ENCODE peak calls at places on chromosome 12, in nine cellular contexts. W is sigmoid colon, K is A549, F is brain microvascular endothelial cell, Y is lung, G is astrocyte, Q is transverse colon, I is endothelial cell of umbilical vein, M is heart right ventricle. V is an unnamed sample.

GRCh38 chr12:110349521-110350151 is 53.9 kb downstream of the ANAPC7 start:
- DNase-seq in G (no peak), M (no peak), I (no peak), W (no peak), K (no peak), F (no peak), Y (no peak), Q (no peak), V (no peak)

GRCh38 chr12:103673891-103674375 is 86.9 kb downstream of the STAB2 start:
- DNase-seq in K (no peak), G (no peak), Q (peak), M (no peak), F (no peak), Y (no peak), I (no peak), W (no peak), V (no peak)

GRCh38 chr12:113980537-113981337 is 14.6 kb upstream of the RBM19 start:
- DNase-seq in G (peak), W (no peak), M (no peak), F (peak), Q (peak), I (peak), K (peak), Y (no peak), V (peak)

GRCh38 chr12:14884458-14884878 is 1.2 kb downstream of the MGP start:
- DNase-seq in W (peak), M (peak), Q (peak), G (peak), I (peak), K (no peak), F (peak), Y (peak), V (peak)

GRCh38 chr12:108063192-108063591 is 65.9 kb upstream of the WSCD2 start:
- DNase-seq in G (no peak), K (no peak), M (no peak), Y (no peak), Q (no peak), W (no peak), F (no peak), I (peak), V (no peak)

GRCh38 chr12:40055227-40055579 is 50.7 kb downstream of the SLC2A13 start:
- DNase-seq in F (peak), Y (no peak), I (no peak), M (no peak), G (no peak), K (no peak), Q (no peak), W (no peak), V (no peak)

GRCh38 chr12:56190695-56191155 is 1.4 kb upstream of the SMARCC2 start:
- DNase-seq in I (no peak), W (no peak), Y (no peak), G (no peak), Q (no peak), M (no peak), K (peak), F (no peak), V (no peak)

GRCh38 chr12:12398026-12398859 is 41.4 kb downstream of the BORCS5 start:
- DNase-seq in K (peak), F (peak), Y (peak), W (peak), M (peak), Q (peak), G (peak), I (peak), V (peak)

GRCh38 chr12:93302331-93303229 is 75.1 kb upstream of the NUDT4 start:
- DNase-seq in Y (no peak), Q (no peak), F (peak), K (no peak), M (peak), G (peak), I (peak), W (no peak), V (no peak)

GRCh38 chr12:96140110-96140509 is 54.1 kb upstream of the ELK3 start:
- DNase-seq in W (no peak), G (peak), I (no peak), M (no peak), F (peak), K (no peak), Q (no peak), Y (no peak), V (peak)

GRCh38 chr12:19196959-19197630 is 67.6 kb downstream of the PLEKHA5 start:
- DNase-seq in Y (no peak), G (no peak), I (no peak), K (no peak), W (no peak), M (no peak), Q (no peak), F (no peak), V (no peak)

GRCh38 chr12:12474471-12474928 is 88.2 kb downstream of the DUSP16 start:
- DNase-seq in Q (no peak), Y (no peak), I (no peak), G (no peak), K (no peak), M (no peak), W (no peak), F (no peak), V (no peak)

GRCh38 chr12:17949558-17950141 is 140.3 kb downstream of the RERGL start:
- DNase-seq in W (no peak), Q (no peak), M (no peak), F (no peak), K (no peak), I (no peak), Y (no peak), G (no peak), V (no peak)

GRCh38 chr12:115433014-115433634 is 749.1 kb upstream of the TBX3 start:
- DNase-seq in Y (no peak), F (no peak), K (no peak), Q (no peak), G (no peak), W (no peak), I (no peak), M (no peak), V (no peak)

GRCh38 chr12:113152835-113153814 is 3.6 kb downstream of the CFAP73 start:
- DNase-seq in I (peak), K (peak), Y (peak), W (no peak), M (peak), F (peak), Q (peak), G (peak), V (peak)

GRCh38 chr12:14841761-14842160 is 1.6 kb downstream of the ART4 start:
- DNase-seq in W (peak), G (peak), I (peak), Q (peak), Y (peak), K (peak), F (peak), M (peak), V (peak)

GRCh38 chr12:45425426-45425825 is 209.5 kb downstream of the ANO6 start:
- DNase-seq in I (no peak), Q (no peak), W (no peak), Y (no peak), F (peak), K (no peak), M (no peak), G (peak), V (no peak)

GRCh38 chr12:132449565-132450390 is 40.2 kb upstream of the FBRSL1 start:
- DNase-seq in M (no peak), K (no peak), W (no peak), I (no peak), Y (no peak), G (no peak), F (no peak), Q (peak), V (no peak)

GRCh38 chr12:49674318-49674985 is 32.8 kb downstream of the FMNL3 start:
- DNase-seq in G (peak), F (peak), I (no peak), M (peak), Y (no peak), W (no peak), K (no peak), Q (no peak), V (no peak)

GRCh38 chr12:81253360-81253759 is 175.5 kb downstream of the ACSS3 start:
- DNase-seq in W (no peak), Y (no peak), I (no peak), Q (no peak), F (no peak), G (no peak), M (no peak), K (no peak), V (no peak)

GRCh38 chr12:117513353-117513752 is 151.9 kb upstream of the NOS1 start:
- DNase-seq in I (no peak), K (no peak), F (no peak), W (no peak), G (no peak), Q (no peak), M (no peak), Y (no peak), V (no peak)

GRCh38 chr12:49346659-49347306 is at the start of gene DNAJC22:
- DNase-seq in Q (peak), G (no peak), M (no peak), W (peak), I (no peak), F (no peak), Y (no peak), K (no peak), V (no peak)

GRCh38 chr12:117447665-117448366 is 86.4 kb upstream of the NOS1 start:
- DNase-seq in G (no peak), F (no peak), Q (peak), W (no peak), K (no peak), Y (no peak), I (no peak), M (no peak), V (no peak)

GRCh38 chr12:104345234-104346066 is 41.9 kb downstream of the EID3 start:
- DNase-seq in M (no peak), Q (no peak), F (no peak), Y (no peak), G (no peak), I (no peak), K (no peak), W (no peak), V (no peak)

GRCh38 chr12:40691913-40692616 is at the start of gene CNTN1:
- DNase-seq in Q (peak), M (no peak), G (peak), F (peak), I (peak), W (peak), K (peak), Y (peak), V (no peak)

GRCh38 chr12:65895759-65896656 is 71.7 kb downstream of the HMGA2 start:
- DNase-seq in Q (no peak), Y (no peak), G (peak), M (no peak), I (no peak), K (no peak), F (no peak), W (no peak), V (no peak)

GRCh38 chr12:10339441-10339840 is 31.8 kb downstream of the KLRD1 start:
- DNase-seq in K (no peak), G (peak), I (peak), Y (no peak), M (no peak), F (peak), W (no peak), Q (no peak), V (peak)

GRCh38 chr12:126069549-126070165 is 1004.4 kb downstream of the AACS start:
- DNase-seq in G (peak), F (peak), K (peak), I (peak), M (no peak), W (no peak), Y (peak), Q (peak), V (no peak)

GRCh38 chr12:53219116-53219955 is 12.3 kb upstream of the ITGB7 start:
- DNase-seq in I (peak), W (no peak), G (peak), Y (no peak), F (peak), K (peak), Q (no peak), M (no peak), V (peak)

GRCh38 chr12:92070864-92071445 is 74.7 kb downstream of the BTG1 start:
- DNase-seq in I (no peak), M (no peak), Y (no peak), G (no peak), F (no peak), W (no peak), Q (peak), K (peak), V (no peak)

GRCh38 chr12:129729170-129729569 is 174.7 kb downstream of the TMEM132D start:
- DNase-seq in K (no peak), F (no peak), G (no peak), M (no peak), Q (no peak), I (no peak), W (no peak), Y (no peak), V (no peak)

GRCh38 chr12:34398706-34399630 is 376.7 kb downstream of the ALG10 start:
- DNase-seq in M (peak), Q (peak), F (no peak), I (no peak), W (peak), G (no peak), Y (peak), K (no peak), V (peak)

GRCh38 chr12:3492868-3493224 is 1.8 kb downstream of the PRMT8 start:
- DNase-seq in M (no peak), K (no peak), W (no peak), Y (no peak), I (no peak), G (no peak), F (no peak), Q (no peak), V (no peak)

GRCh38 chr12:14665354-14666348 is 30.7 kb downstream of the GUCY2C start:
- DNase-seq in G (no peak), I (no peak), M (no peak), W (no peak), K (no peak), F (no peak), Q (no peak), Y (no peak), V (no peak)

GRCh38 chr12:32087301-32087700 is 19.3 kb upstream of the BICD1 start:
- DNase-seq in F (no peak), I (no peak), Q (no peak), K (no peak), W (no peak), Y (no peak), G (no peak), M (no peak), V (no peak)

GRCh38 chr12:122891661-122892525 is 4.0 kb downstream of the VPS37B start:
- DNase-seq in W (no peak), F (peak), Y (no peak), M (no peak), Q (no peak), I (peak), K (no peak), G (peak), V (no peak)

GRCh38 chr12:30296486-30296885 is 399.2 kb downstream of the IPO8 start:
- DNase-seq in F (no peak), W (no peak), M (peak), K (no peak), Y (no peak), I (no peak), G (no peak), Q (no peak), V (no peak)
- H3K27ac ChIP-seq in F (no peak), W (no peak), M (no peak), K (no peak), Y (no peak), I (no peak), G (no peak), Q (no peak), V (no peak)

GRCh38 chr12:61870658-61871559 is 389.3 kb upstream of the USP15 start:
- DNase-seq in W (no peak), Q (no peak), K (no peak), I (no peak), Y (no peak), M (no peak), G (no peak), F (no peak), V (no peak)
- H3K4me3 ChIP-seq in W (no peak), Q (no peak), K (no peak), I (no peak), Y (no peak), M (peak), G (no peak), F (no peak), V (no peak)

DNA sequence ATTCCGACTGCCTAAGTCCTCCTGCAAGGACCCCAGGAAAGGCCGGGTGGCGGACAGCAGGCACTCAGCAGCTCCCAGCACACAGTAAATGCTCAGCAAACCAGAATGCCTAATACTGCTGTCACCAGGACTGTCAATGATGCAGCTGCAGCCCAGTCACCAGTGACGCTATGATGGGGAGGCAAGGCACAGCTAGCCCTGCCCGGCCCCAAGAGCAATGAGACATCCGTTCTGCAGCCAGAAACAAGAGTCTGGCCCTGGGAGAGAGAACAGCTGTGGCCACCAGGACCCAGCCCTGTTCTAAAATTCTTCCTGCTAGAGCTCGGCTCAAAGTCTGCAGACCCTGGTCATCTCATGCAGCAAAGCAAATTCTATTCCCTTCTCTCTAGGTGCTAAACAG is 69.8 kb downstream of the NCOR2 start:
- DNase-seq in F (peak), M (peak), Q (no peak), Y (no peak), G (peak), W (peak), K (no peak), I (no peak), V (no peak)
- H3K27ac ChIP-seq in F (peak), M (peak), Q (peak), Y (no peak), G (peak), W (peak), K (no peak), I (no peak), V (peak)

DNA sequence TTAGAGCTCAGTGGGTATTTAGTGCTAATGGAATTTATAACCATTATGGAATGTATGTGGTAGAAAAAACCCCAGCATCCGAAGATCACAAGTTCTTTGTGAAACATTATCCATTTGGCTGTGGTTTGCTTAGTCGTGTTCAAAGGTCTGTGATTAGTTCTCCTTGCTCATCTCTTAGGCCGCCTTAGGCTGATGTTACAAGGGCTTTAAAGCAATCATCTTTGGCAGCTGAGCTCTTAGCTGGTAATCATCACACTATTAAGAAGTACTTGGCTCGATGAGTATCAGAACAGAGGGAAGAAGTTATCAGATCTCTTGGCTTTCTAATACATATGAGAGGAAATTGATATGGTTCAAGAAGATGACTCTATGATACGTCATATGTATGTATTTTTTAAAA is 124.1 kb upstream of the E2F7 start:
- DNase-seq in Q (no peak), K (no peak), F (peak), W (no peak), I (no peak), M (no peak), Y (no peak), G (peak), V (no peak)
- H3K4me3 ChIP-seq in Q (no peak), K (no peak), F (no peak), W (no peak), I (no peak), M (no peak), Y (no peak), G (no peak), V (no peak)

DNA sequence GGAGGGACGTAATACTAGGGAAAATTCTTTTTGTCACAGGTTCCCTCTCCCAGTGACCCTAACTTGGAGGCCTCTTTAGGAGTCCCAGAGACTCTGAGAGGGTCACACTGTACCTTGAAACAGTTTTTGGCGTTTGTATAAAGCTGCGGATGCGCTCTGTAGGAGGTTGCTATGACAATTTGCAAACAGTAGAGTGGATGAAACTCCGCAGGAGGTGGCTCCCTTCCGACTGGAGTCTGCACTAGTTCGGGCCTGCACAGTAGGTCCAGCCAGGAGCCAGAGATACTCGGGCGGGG is 1.3 kb upstream of the DYRK2 start:
- DNase-seq in W (no peak), Q (no peak), F (no peak), Y (no peak), K (no peak), G (no peak), M (no peak), I (no peak), V (no peak)
- H3K27ac ChIP-seq in W (peak), Q (peak), F (no peak), Y (peak), K (peak), G (no peak), M (peak), I (no peak), V (no peak)

GRCh38 chr12:8987163-8987562 is 2.2 kb upstream of the KLRG1 start:
- DNase-seq in Q (no peak), F (no peak), G (no peak), K (no peak), W (no peak), I (no peak), M (no peak), Y (no peak), V (no peak)

GRCh38 chr12:8989425-8989824 is at the start of gene KLRG1:
- DNase-seq in I (peak), Q (no peak), M (no peak), K (no peak), G (no peak), W (no peak), Y (no peak), F (no peak), V (no peak)

GRCh38 chr12:8987589-8988205 is 1.6 kb upstream of the KLRG1 start:
- DNase-seq in Q (no peak), K (no peak), I (peak), M (no peak), Y (no peak), G (no peak), F (no peak), W (no peak), V (no peak)

GRCh38 chr12:8980137-8980536 is 9.2 kb upstream of the KLRG1 start:
- DNase-seq in I (no peak), W (no peak), M (no peak), F (no peak), G (no peak), Y (no peak), K (no peak), Q (no peak), V (no peak)

DNA sequence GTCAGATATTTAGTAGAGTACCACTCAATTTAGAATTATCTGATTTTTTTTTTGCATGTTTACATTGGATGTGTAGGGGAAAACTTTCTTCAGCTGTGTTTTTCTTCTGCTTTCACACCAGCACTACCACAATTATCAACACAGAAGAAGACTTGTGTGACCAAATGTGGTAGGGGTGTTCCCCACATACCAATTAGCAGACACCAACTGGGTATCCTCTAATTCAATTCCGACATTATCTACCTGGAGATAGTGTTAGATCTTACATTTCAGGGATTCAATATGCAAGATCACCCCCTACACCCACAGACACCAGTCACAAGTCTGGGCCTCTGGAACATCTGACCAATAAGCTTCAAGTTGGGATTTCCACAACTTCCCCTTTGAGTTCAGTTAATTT is 4.1 kb upstream of the KLRG1 start:
- DNase-seq in M (no peak), F (no peak), Y (no peak), G (no peak), Q (no peak), I (no peak), W (no peak), K (no peak), V (no peak)
- H3K4me3 ChIP-seq in M (no peak), F (no peak), Y (no peak), G (no peak), Q (no peak), I (no peak), W (no peak), K (no peak), V (no peak)

GRCh38 chr12:106106129-106106566 is 32.6 kb downstream of the NUAK1 start:
- DNase-seq in F (no peak), W (no peak), Q (no peak), I (no peak), M (peak), G (no peak), Y (no peak), K (no peak), V (no peak)

GRCh38 chr12:106109168-106109910 is 29.4 kb downstream of the NUAK1 start:
- DNase-seq in I (no peak), K (no peak), F (no peak), G (no peak), M (no peak), W (no peak), Y (no peak), Q (no peak), V (no peak)

GRCh38 chr12:106106892-106107291 is 31.9 kb downstream of the NUAK1 start:
- DNase-seq in F (peak), G (peak), Y (no peak), M (no peak), K (no peak), W (no peak), I (peak), Q (no peak), V (peak)

GRCh38 chr12:106107566-106107965 is 31.2 kb downstream of the NUAK1 start:
- DNase-seq in G (peak), F (peak), I (peak), K (no peak), Q (no peak), W (peak), M (no peak), Y (no peak), V (peak)

GRCh38 chr12:106108187-106108816 is 30.5 kb downstream of the NUAK1 start:
- DNase-seq in G (peak), W (peak), I (no peak), K (no peak), Q (peak), Y (no peak), F (peak), M (peak), V (peak)
- H3K27ac ChIP-seq in G (peak), W (no peak), I (no peak), K (peak), Q (peak), Y (peak), F (peak), M (peak), V (peak)

V was measured in SJSA1.